ENCODE peak calls at places on chromosomes 16 and 17, in eight cellular contexts. V is lower lobe of right lung, H is coronary artery, D is cardiac muscle cell, O is OCI-LY7, Y is mammary epithelial cell, R is thoracic aorta, Z is MCF 10A. I is an unnamed sample.

GRCh38 chr16:67967956-67968439 is 439 bp downstream of the SLC12A4 start:
- DNase-seq in D (no peak), H (no peak), R (no peak), V (no peak), O (peak), Z (peak), Y (no peak), I (no peak)

GRCh38 chr17:51351890-51352289 is 91.5 kb downstream of the UTP18 start:
- DNase-seq in R (no peak), O (no peak), Z (no peak), H (no peak), V (no peak), D (no peak), Y (no peak), I (no peak)

GRCh38 chr16:15572329-15573001 is 70.5 kb downstream of the MARF1 start:
- DNase-seq in Z (peak), R (no peak), O (no peak), H (no peak), Y (no peak), D (no peak), V (no peak), I (no peak)

GRCh38 chr17:46793541-46793940 is 25.0 kb downstream of the WNT3 start:
- DNase-seq in Y (no peak), R (no peak), O (no peak), H (no peak), V (no peak), D (no peak), Z (no peak), I (no peak)

GRCh38 chr16:4928227-4928626 is 8.7 kb downstream of the PPL start:
- DNase-seq in H (no peak), D (no peak), Z (no peak), V (no peak), O (no peak), Y (no peak), R (no peak), I (no peak)

GRCh38 chr17:40532520-40533253 is 31.3 kb upstream of the TNS4 start:
- DNase-seq in Z (no peak), Y (no peak), H (peak), R (no peak), V (no peak), D (no peak), O (no peak), I (no peak)

GRCh38 chr17:81498953-81499600 is 13.5 kb downstream of the ACTG1 start:
- DNase-seq in R (no peak), Y (no peak), V (peak), H (no peak), O (no peak), Z (no peak), D (no peak), I (no peak)

GRCh38 chr17:7221281-7222092 is 1.7 kb downstream of the ACADVL start:
- DNase-seq in H (no peak), D (no peak), V (no peak), Y (no peak), Z (no peak), O (no peak), R (no peak), I (no peak)

GRCh38 chr17:2090804-2091534 is 36.1 kb downstream of the HIC1 start:
- DNase-seq in O (no peak), D (no peak), H (no peak), R (no peak), V (no peak), Y (peak), Z (peak), I (no peak)

GRCh38 chr16:57576429-57576870 is 34.0 kb downstream of the ADGRG5 start:
- DNase-seq in Y (peak), R (peak), D (peak), Z (peak), O (peak), V (peak), H (no peak), I (peak)

GRCh38 chr16:82281544-82281943 is 111.5 kb upstream of the MPHOSPH6 start:
- DNase-seq in H (no peak), O (no peak), Y (no peak), D (no peak), Z (no peak), V (no peak), R (no peak), I (no peak)

GRCh38 chr17:7502987-7503386 is 18.8 kb downstream of the POLR2A start:
- DNase-seq in Z (no peak), V (no peak), R (no peak), O (no peak), D (peak), H (no peak), Y (no peak), I (no peak)

GRCh38 chr17:80068301-80069160 is 32.1 kb downstream of the CCDC40 start:
- DNase-seq in Y (peak), O (no peak), V (no peak), H (no peak), Z (no peak), R (no peak), D (no peak), I (no peak)

GRCh38 chr17:8375738-8376259 is 705 bp downstream of the KRABD2 start:
- DNase-seq in H (no peak), Z (no peak), V (no peak), R (no peak), D (no peak), O (no peak), Y (peak), I (no peak)

GRCh38 chr16:30760577-30761426 is 1.1 kb downstream of the CFAP119 start:
- DNase-seq in R (no peak), V (no peak), Z (no peak), H (no peak), O (no peak), Y (no peak), D (no peak), I (no peak)

GRCh38 chr16:30764086-30764485 is 2.0 kb downstream of the RNF40 start:
- DNase-seq in O (no peak), Y (no peak), D (no peak), R (no peak), V (peak), H (no peak), Z (no peak), I (no peak)

GRCh38 chr16:30761427-30761927 is 385 bp downstream of the CFAP119 start:
- DNase-seq in H (no peak), Y (peak), D (peak), R (no peak), V (no peak), O (peak), Z (peak), I (no peak)

GRCh38 chr16:30762991-30763725 is 1.0 kb downstream of the RNF40 start:
- DNase-seq in O (no peak), H (no peak), Y (no peak), Z (no peak), V (no peak), D (no peak), R (no peak), I (no peak)

DNA sequence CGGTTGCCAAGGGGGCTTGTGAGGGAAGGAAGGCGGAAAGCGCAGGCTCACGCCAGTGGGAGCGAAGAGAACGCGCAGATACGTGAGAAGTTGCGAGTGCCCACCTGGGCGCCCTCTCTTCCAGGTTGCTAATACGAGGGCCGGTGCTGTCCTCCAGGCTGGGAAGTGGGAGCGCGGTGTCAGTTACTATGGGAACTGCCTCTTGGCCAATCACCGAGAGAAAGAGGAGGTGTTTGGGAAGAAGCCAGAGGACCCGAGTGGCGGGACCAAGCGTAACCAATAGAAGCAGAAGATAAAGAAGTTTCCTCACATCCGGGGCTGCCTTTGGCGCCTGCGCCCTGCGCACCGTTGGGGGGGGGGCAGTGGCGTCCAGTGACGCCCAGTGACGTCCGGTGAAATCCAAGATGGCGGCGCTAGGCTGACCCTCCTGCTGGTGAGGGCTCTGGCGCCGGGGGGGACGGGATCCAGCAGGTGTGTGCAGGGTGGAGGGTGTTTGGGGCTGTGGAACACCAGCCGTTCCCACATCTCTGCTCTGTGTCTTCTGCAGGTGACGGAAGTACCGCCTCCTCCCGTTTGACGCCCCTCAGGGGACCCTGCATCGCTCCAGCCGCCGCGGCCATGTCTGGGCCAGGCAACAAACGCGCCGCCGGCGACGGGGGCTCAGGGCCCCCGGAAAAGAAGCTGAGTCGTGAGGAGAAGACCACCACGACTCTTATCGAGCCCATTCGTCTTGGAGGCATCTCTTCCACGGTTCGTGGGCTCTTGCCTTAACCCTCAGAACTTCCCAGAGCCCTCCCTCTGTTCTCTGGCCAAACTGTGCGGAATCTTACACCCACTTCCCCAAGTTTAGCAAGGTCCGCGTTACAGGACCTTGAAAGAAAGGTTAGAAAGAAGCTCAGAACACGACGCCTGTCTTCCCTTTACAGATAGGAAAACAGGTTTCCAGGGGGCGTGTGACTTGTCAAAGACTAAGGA is at the start of the genes CFAP119 and RNF40:
- DNase-seq in O (peak), V (peak), R (peak), D (peak), H (peak), Y (peak), Z (peak), I (peak)
- TF ChIP-seq CTCF in O (no peak), V (no peak), R (no peak), D (no peak), H (no peak), Y (no peak), Z (no peak), I (no peak)

GRCh38 chr16:76387994-76388393 is 110.8 kb downstream of the CNTNAP4 start:
- DNase-seq in R (no peak), Y (no peak), O (no peak), D (no peak), V (no peak), H (no peak), Z (no peak), I (no peak)

GRCh38 chr16:76385831-76386230 is 108.6 kb downstream of the CNTNAP4 start:
- DNase-seq in Z (no peak), V (no peak), R (no peak), D (no peak), H (no peak), O (no peak), Y (no peak), I (no peak)

GRCh38 chr16:76386784-76387183 is 109.6 kb downstream of the CNTNAP4 start:
- DNase-seq in Y (peak), O (no peak), Z (peak), H (no peak), D (no peak), V (no peak), R (no peak), I (no peak)

GRCh38 chr16:76389126-76389525 is 111.9 kb downstream of the CNTNAP4 start:
- DNase-seq in Y (peak), D (no peak), R (no peak), H (no peak), Z (peak), O (no peak), V (no peak), I (no peak)

DNA sequence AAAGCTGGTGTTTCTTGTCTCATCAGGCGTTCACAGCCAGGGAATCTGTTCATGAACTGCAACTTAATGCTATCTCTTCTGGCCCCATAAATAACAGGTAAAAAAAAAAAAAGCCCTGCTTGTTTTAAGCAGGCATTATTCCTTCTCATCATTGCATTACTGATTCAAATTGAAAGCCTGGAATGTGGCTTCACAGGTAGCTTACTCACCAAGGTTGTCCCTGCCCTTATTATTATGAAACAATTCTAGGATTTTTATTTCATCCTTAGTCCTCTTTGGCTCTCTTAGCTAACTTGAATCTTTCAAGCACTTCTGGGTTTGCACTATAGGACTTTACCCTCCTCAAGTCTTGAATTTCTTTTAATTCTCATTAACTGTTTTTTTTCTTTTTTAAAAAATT is 113.3 kb downstream of the CNTNAP4 start:
- DNase-seq in O (no peak), R (no peak), V (no peak), Z (no peak), H (no peak), D (no peak), Y (no peak), I (no peak)
- TF ChIP-seq CTCF in O (no peak), R (no peak), V (no peak), Z (no peak), H (no peak), D (no peak), Y (no peak), I (no peak)

GRCh38 chr17:43982171-43982570 is 22.3 kb upstream of the NAGS start:
- DNase-seq in Z (no peak), R (no peak), D (no peak), Y (no peak), V (no peak), O (no peak), H (no peak), I (no peak)

GRCh38 chr17:43983196-43983514 is 21.3 kb upstream of the NAGS start:
- DNase-seq in D (no peak), V (no peak), Y (no peak), Z (no peak), H (no peak), R (no peak), O (no peak), I (no peak)

GRCh38 chr17:43986225-43986981 is 18.0 kb upstream of the NAGS start:
- DNase-seq in D (no peak), V (no peak), Y (no peak), H (no peak), O (no peak), Z (no peak), R (no peak), I (no peak)

GRCh38 chr17:43984521-43984920 is 19.9 kb upstream of the NAGS start:
- DNase-seq in O (no peak), V (no peak), H (no peak), Y (no peak), R (no peak), Z (no peak), D (no peak), I (no peak)

DNA sequence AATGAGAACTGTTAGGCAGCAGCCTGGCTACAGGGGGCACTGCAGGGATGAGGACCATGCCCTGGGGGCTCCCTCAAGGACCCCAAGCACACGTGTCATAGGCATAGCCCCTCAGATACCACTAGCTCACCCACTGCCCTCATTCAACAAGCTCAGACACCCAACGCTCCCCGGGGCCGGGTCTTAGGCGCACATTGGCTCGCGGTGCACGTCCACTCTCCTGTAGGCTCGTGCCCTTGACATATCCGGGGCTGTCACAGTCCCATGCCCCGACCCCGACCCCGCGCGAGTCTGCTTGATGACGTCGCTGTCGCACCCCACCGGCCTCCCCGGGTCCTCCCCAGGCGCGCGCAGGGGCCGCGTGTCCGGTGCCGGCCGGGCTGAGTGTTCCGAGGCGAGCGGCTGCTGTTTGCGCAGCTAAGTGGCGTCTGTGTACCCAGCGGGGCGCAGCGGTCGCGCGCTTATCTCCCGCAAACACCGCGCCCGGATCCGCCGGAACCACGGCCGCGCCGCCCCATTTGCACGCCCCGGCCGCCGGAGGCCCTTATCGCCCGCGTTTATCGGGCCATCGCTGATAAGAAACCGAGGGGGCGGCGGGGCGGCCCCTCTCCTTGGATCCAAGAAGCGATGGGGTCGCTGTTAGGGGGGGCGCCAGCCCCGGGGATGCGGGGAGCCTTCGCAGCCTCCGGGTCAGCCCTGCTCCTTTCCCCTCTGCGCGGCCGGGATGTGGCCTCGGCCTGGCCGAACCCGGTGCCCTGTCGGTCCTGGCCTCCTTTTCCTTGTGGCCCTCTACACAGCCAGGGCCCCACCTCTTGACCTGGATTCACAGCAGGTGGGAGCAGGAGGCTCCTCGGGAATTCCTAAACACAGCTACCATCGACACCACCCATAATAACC is 20.7 kb upstream of the NAGS start:
- DNase-seq in R (no peak), V (peak), O (no peak), D (peak), H (no peak), Z (no peak), Y (no peak), I (no peak)
- TF ChIP-seq CTCF in R (no peak), V (peak), O (peak), D (peak), H (no peak), Z (no peak), Y (no peak), I (peak)

GRCh38 chr16:87620201-87620495 is 17.8 kb downstream of the JPH3 start:
- DNase-seq in O (no peak), V (no peak), H (no peak), D (no peak), R (no peak), Z (no peak), Y (no peak), I (no peak)
- TF ChIP-seq CTCF in O (no peak), V (no peak), H (no peak), D (no peak), R (no peak), Z (no peak), Y (no peak), I (no peak)

GRCh38 chr17:33686171-33686570 is 393.1 kb upstream of the ASIC2 start:
- DNase-seq in V (no peak), Y (no peak), H (no peak), O (peak), Z (no peak), R (no peak), D (no peak), I (no peak)
- TF ChIP-seq CTCF in V (peak), Y (peak), H (no peak), O (peak), Z (no peak), R (no peak), D (peak), I (no peak)

I was measured in osteocyte.